ENCODE peak calls at places on chromosomes 5 and 9, in seven cellular contexts. C is tibial artery, Q is heart left ventricle, W is PC-9, A is psoas muscle, O is transverse colon, D is fibroblast of lung. Y is an unnamed sample.
A peak's percentile ranks its signal among the peaks of the same experiment; 100 is the strongest.

GRCh38 chr5:124923131-124923530 is 176.7 kb upstream of the ZNF608 start:
- DNase-seq in Q (no peak), C (no peak), O (no peak), D (peak; percentile 57), A (no peak), W (no peak), Y (no peak)

GRCh38 chr5:104800440-104801048 is 1238.0 kb upstream of the NUDT12 start:
- DNase-seq in W (no peak), C (no peak), O (no peak), Q (no peak), D (no peak), A (no peak), Y (no peak)

GRCh38 chr5:59236996-59237395 is 654.1 kb downstream of the RAB3C start:
- DNase-seq in C (no peak), W (no peak), O (no peak), D (peak; percentile 20), Q (no peak), A (no peak), Y (no peak)

GRCh38 chr5:175876107-175876506 is 4.7 kb downstream of the CPLX2 start:
- DNase-seq in A (no peak), W (no peak), O (no peak), D (no peak), Q (no peak), C (no peak), Y (no peak)

GRCh38 chr5:61881821-61882220 is 424.2 kb upstream of the KIF2A start:
- DNase-seq in D (no peak), A (no peak), C (no peak), O (no peak), W (no peak), Q (no peak), Y (peak; percentile 54)

GRCh38 chr9:135329571-135330306 is 149.8 kb upstream of the PPP1R26 start:
- DNase-seq in D (no peak), O (no peak), C (peak; percentile 53), A (peak; percentile 45), Q (no peak), W (no peak), Y (no peak)

GRCh38 chr9:115262477-115262876 is 144.5 kb upstream of the TNC start:
- DNase-seq in D (peak; percentile 62), Q (peak; percentile 91), W (peak; percentile 99), O (peak; percentile 87), C (no peak), A (peak; percentile 49), Y (peak; percentile 100)

GRCh38 chr5:175889910-175890684 is 18.7 kb downstream of the CPLX2 start:
- DNase-seq in D (no peak), C (no peak), W (peak; percentile 93), O (no peak), A (no peak), Q (no peak), Y (no peak)

GRCh38 chr9:34522091-34522887 is 501 bp downstream of the ENHO start:
- DNase-seq in D (no peak), C (peak; percentile 56), O (no peak), Q (no peak), W (no peak), A (no peak), Y (no peak)

GRCh38 chr5:140318778-140319177 is 15.9 kb upstream of the PFDN1 start:
- DNase-seq in D (no peak), A (no peak), O (no peak), W (no peak), C (no peak), Q (no peak), Y (no peak)

GRCh38 chr9:93536167-93536566 is 40.2 kb upstream of the PHF2 start:
- DNase-seq in Q (no peak), O (no peak), C (no peak), D (no peak), W (no peak), A (no peak), Y (no peak)

GRCh38 chr9:119556129-119556875 is 187.1 kb upstream of the BRINP1 start:
- DNase-seq in C (peak; percentile 85), Q (peak; percentile 66), A (peak; percentile 77), D (peak; percentile 44), W (no peak), O (peak; percentile 81), Y (peak; percentile 4)

GRCh38 chr5:42991477-42992034 is 48.6 kb downstream of the ANXA2R start:
- DNase-seq in C (peak; percentile 65), D (peak; percentile 49), Q (no peak), O (peak; percentile 10), A (no peak), W (no peak), Y (no peak)

GRCh38 chr9:130682490-130683121 is 11.0 kb upstream of the EXOSC2 start:
- DNase-seq in C (peak; percentile 84), Q (peak; percentile 81), W (peak; percentile 63), D (peak; percentile 75), O (peak; percentile 86), A (peak; percentile 88), Y (no peak)

GRCh38 chr9:77010527-77010926 is 8.9 kb upstream of the FOXB2 start:
- DNase-seq in A (no peak), C (no peak), O (no peak), W (no peak), D (no peak), Q (no peak), Y (no peak)
- H3K27me3 ChIP-seq in A (peaks cover 20% of the 10 kb centered on the region), C (peaks cover 17% of the 10 kb centered on the region), O (peaks cover 99% of the 10 kb centered on the region), W (peaks cover 15% of the 10 kb centered on the region), D (peaks cover 37% of the 10 kb centered on the region), Q (peaks cover 49% of the 10 kb centered on the region), Y (peaks cover 53% of the 10 kb centered on the region)

GRCh38 chr9:2263665-2264064 is 248.5 kb downstream of the SMARCA2 start:
- DNase-seq in C (no peak), W (no peak), O (no peak), Q (no peak), D (no peak), A (no peak), Y (no peak)

GRCh38 chr9:2262809-2263510 is 247.8 kb downstream of the SMARCA2 start:
- DNase-seq in A (no peak), O (no peak), Q (no peak), W (no peak), D (no peak), C (no peak), Y (no peak)

GRCh38 chr9:2262371-2262770 is 247.2 kb downstream of the SMARCA2 start:
- DNase-seq in A (no peak), O (no peak), W (no peak), C (no peak), D (no peak), Q (no peak), Y (no peak)

GRCh38 chr9:2261421-2262103 is 246.4 kb downstream of the SMARCA2 start:
- DNase-seq in C (no peak), A (no peak), W (no peak), Q (no peak), O (no peak), D (no peak), Y (no peak)

DNA sequence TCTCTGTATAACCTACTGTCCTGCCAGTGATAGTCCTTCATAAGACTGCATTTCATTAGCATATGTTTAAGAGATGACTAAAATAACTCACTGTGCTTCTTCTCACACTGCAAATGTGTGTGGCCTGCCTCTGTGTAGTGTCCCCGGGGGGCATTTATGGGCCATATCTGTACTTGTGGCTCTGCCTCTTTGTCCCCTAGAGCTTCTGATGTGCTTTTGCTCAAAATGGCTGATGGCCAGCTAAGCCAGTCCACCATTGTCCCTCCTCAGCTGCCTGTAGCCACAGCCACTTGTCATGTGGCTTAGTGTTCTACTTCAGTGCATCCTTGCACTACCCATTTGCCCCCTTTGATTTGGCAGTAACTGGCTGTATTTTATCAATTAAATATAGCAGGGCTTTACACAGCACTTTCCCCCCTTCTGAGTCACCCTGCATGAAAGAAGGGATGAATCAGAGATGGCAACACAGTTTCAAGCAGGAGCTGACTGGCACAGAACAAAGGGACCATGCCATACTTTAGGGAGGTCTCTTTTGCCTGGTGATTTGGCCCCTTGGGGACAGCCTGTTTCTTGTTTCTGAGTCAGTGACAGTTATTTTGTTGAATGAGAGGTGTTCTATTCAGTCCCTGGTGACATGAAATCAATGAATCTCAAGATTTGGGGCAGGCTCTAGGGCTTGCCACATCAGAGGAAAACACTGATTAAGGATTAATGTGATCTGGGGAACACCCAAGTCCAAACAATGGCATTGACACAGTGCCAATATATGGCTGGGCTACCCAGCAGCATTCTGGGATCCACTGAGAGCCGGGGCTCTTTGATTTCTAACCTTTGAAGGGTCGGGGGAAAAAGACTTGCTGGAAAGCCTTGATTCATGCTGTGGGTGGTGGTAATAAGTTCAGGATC is 245.5 kb downstream of the SMARCA2 start:
- DNase-seq in A (no peak), C (no peak), O (no peak), D (peak; percentile 47), W (peak; percentile 45), Q (no peak), Y (peak; percentile 64)
- TF ChIP-seq CTCF in A (no peak), C (no peak), O (no peak), D (no peak), W (no peak), Q (no peak), Y (no peak)

GRCh38 chr5:77937015-77937908 is 161.1 kb upstream of the TBCA start:
- DNase-seq in D (no peak), Q (no peak), C (no peak), A (no peak), W (no peak), O (no peak), Y (no peak)
- H3K27me3 ChIP-seq in D (peaks cover 9% of the 10 kb centered on the region), Q (no peaks in the 10 kb centered on the region), C (no peaks in the 10 kb centered on the region), A (no peaks in the 10 kb centered on the region), W (peaks cover 10% of the 10 kb centered on the region), O (peaks cover 27% of the 10 kb centered on the region), Y (no peaks in the 10 kb centered on the region)

DNA sequence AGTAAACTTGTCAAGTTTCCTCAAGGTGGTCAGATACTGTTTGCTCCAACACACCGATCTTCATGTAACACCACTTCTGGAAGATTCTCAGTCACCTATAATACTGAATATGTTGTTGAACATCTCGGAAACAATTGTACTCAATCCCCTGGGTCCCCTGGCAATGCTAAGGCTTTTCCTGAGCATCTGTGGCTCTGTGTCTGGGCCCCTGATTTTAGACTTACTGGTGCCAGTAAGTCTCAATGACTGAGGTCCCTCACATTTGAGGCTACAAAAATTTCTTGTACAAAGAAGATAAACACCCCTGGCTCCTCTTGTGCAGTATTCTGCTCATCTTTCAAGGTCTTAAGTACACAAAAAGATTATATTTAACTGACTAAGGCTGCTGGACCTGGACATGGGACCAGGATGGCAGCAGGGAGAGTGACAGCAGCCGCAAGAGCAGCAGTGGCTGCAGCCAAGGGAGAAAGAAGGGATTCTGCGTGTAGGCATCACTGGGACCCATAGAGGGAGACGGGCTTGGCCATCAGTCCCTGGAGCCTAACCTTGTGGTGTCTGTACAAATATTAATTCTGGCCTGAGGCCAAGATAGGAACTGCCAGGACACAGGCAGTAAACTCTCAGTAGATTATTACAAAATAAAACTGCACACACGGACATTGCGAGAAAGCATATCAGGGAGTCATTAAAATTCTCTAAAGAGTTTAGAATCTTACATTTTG is 49.0 kb upstream of the TNPO1 start:
- DNase-seq in D (peak; percentile 27), W (no peak), Q (no peak), A (no peak), C (no peak), O (no peak), Y (no peak)
- TF ChIP-seq CTCF in D (no peak), W (no peak), Q (no peak), A (no peak), C (no peak), O (no peak), Y (no peak)

Y was measured in kidney epithelial cell.